ENCODE peak calls at places on chromosomes 16 and 17, in five cellular contexts. I is choroid plexus epithelial cell, H is thyroid gland, K is AG09319, J is body of pancreas. L is an unnamed sample.

GRCh38 chr16:1163567-1164055 is 10.7 kb downstream of the CACNA1H start:
- DNase-seq in I (peak), H (no peak), K (no peak), J (no peak), L (peak)

GRCh38 chr17:62704381-62704971 is 77.0 kb downstream of the MRC2 start:
- DNase-seq in I (peak), H (peak), K (no peak), J (peak), L (peak)

GRCh38 chr17:30236807-30237206 is 1.3 kb upstream of the SLC6A4 start:
- DNase-seq in I (peak), H (peak), K (no peak), J (peak), L (peak)

GRCh38 chr16:55036371-55036821 is 105.7 kb downstream of the IRX5 start:
- DNase-seq in I (no peak), H (no peak), K (no peak), J (no peak), L (no peak)

GRCh38 chr16:8869212-8869987 is 594 bp upstream of the CARHSP1 start:
- DNase-seq in I (no peak), H (no peak), K (no peak), J (no peak), L (no peak)

GRCh38 chr16:29790949-29791844 is 646 bp downstream of the KIF22 start:
- DNase-seq in I (peak), H (no peak), K (no peak), J (no peak), L (no peak)

GRCh38 chr17:81118308-81119221 is 46.7 kb upstream of the PVALEF start:
- DNase-seq in I (no peak), H (no peak), K (no peak), J (no peak), L (no peak)

GRCh38 chr16:24983521-24983920 is 31.6 kb downstream of the ARHGAP17 start:
- DNase-seq in I (no peak), H (no peak), K (no peak), J (no peak), L (no peak)

GRCh38 chr16:68328860-68329370 is 18.1 kb downstream of the PRMT7 start:
- DNase-seq in I (no peak), H (no peak), K (no peak), J (no peak), L (no peak)

GRCh38 chr17:58239987-58240386 is 1.6 kb downstream of the LPO start:
- DNase-seq in I (no peak), H (no peak), K (no peak), J (no peak), L (no peak)

GRCh38 chr16:85602402-85602801 is 10.7 kb upstream of the GSE1 start:
- DNase-seq in I (no peak), H (no peak), K (no peak), J (peak), L (no peak)

GRCh38 chr17:50596191-50597037 is 35.9 kb downstream of the CACNA1G start:
- DNase-seq in I (peak), H (no peak), K (no peak), J (no peak), L (no peak)

GRCh38 chr16:50114357-50115129 is 38.6 kb upstream of the TENT4B start:
- DNase-seq in I (no peak), H (no peak), K (no peak), J (no peak), L (no peak)

GRCh38 chr17:83092931-83093330 is 13.5 kb downstream of the METRNL start:
- DNase-seq in I (no peak), H (no peak), K (no peak), J (no peak), L (no peak)

GRCh38 chr17:81378941-81379511 is 16.2 kb upstream of the BAHCC1 start:
- DNase-seq in I (no peak), H (no peak), K (no peak), J (no peak), L (no peak)

GRCh38 chr16:85888405-85889331 is 10.3 kb upstream of the IRF8 start:
- DNase-seq in I (peak), H (no peak), K (no peak), J (no peak), L (peak)

GRCh38 chr17:21017861-21018260 is 24.9 kb downstream of the USP22 start:
- DNase-seq in I (no peak), H (no peak), K (no peak), J (no peak), L (no peak)

GRCh38 chr16:57531253-57531575 is 5.2 kb downstream of the CCDC102A start:
- DNase-seq in I (no peak), H (no peak), K (no peak), J (no peak), L (no peak)

GRCh38 chr17:55774834-55775233 is 24.0 kb downstream of the PCTP start:
- DNase-seq in I (no peak), H (peak), K (no peak), J (no peak), L (no peak)

GRCh38 chr16:69089091-69089912 is 16.2 kb upstream of the HAS3 start:
- DNase-seq in I (peak), H (peak), K (no peak), J (peak), L (no peak)

GRCh38 chr16:3774156-3774767 is 56.9 kb upstream of the TRAP1 start:
- DNase-seq in I (peak), H (peak), K (no peak), J (peak), L (no peak)

GRCh38 chr17:13544292-13544691 is 57.4 kb downstream of the HS3ST3A1 start:
- DNase-seq in I (peak), H (no peak), K (peak), J (peak), L (peak)

GRCh38 chr16:26475579-26475978 is 591.1 kb upstream of the C16orf82 start:
- DNase-seq in I (no peak), H (no peak), K (no peak), J (no peak), L (no peak)

GRCh38 chr17:1967092-1967662 is 58.0 kb downstream of the RTN4RL1 start:
- DNase-seq in I (no peak), H (peak), K (no peak), J (peak), L (no peak)

GRCh38 chr17:45784583-45785372 is 658 bp downstream of the CRHR1 start:
- DNase-seq in I (no peak), H (peak), K (no peak), J (peak), L (no peak)

GRCh38 chr17:628507-628941 is 86.1 kb downstream of the VPS53 start:
- DNase-seq in I (peak), H (peak), K (no peak), J (no peak), L (no peak)

GRCh38 chr17:76370261-76370993 is 14.0 kb upstream of the SPHK1 start:
- DNase-seq in I (peak), H (no peak), K (peak), J (peak), L (peak)

GRCh38 chr17:83135692-83136091 is 56.3 kb downstream of the METRNL start:
- DNase-seq in I (no peak), H (no peak), K (no peak), J (no peak), L (no peak)

GRCh38 chr17:42520540-42520951 is 15.5 kb upstream of the NAGLU start:
- DNase-seq in I (no peak), H (no peak), K (no peak), J (peak), L (no peak)

GRCh38 chr16:68744744-68745280 is 7.7 kb downstream of the CDH1 start:
- DNase-seq in I (peak), H (peak), K (no peak), J (peak), L (peak)

GRCh38 chr16:77868478-77868877 is 80.1 kb downstream of the VAT1L start:
- DNase-seq in I (no peak), H (no peak), K (no peak), J (no peak), L (no peak)

GRCh38 chr16:69119536-69119935 is 12.9 kb downstream of the CHTF8 start:
- DNase-seq in I (no peak), H (no peak), K (no peak), J (peak), L (no peak)

GRCh38 chr16:84786605-84787302 is 33.0 kb upstream of the CRISPLD2 start:
- DNase-seq in I (no peak), H (peak), K (no peak), J (peak), L (no peak)

GRCh38 chr16:85670840-85671239 is 17.9 kb downstream of the GINS2 start:
- DNase-seq in I (no peak), H (no peak), K (no peak), J (no peak), L (no peak)

GRCh38 chr17:9984768-9985167 is 79.7 kb upstream of the RCVRN start:
- DNase-seq in I (no peak), H (no peak), K (no peak), J (no peak), L (no peak)

GRCh38 chr17:8223356-8224063 is 13.1 kb upstream of the AURKB start:
- DNase-seq in I (peak), H (peak), K (no peak), J (peak), L (peak)
- TF ChIP-seq CTCF in I (peak), H (no peak), K (peak), J (peak), L (peak)

DNA sequence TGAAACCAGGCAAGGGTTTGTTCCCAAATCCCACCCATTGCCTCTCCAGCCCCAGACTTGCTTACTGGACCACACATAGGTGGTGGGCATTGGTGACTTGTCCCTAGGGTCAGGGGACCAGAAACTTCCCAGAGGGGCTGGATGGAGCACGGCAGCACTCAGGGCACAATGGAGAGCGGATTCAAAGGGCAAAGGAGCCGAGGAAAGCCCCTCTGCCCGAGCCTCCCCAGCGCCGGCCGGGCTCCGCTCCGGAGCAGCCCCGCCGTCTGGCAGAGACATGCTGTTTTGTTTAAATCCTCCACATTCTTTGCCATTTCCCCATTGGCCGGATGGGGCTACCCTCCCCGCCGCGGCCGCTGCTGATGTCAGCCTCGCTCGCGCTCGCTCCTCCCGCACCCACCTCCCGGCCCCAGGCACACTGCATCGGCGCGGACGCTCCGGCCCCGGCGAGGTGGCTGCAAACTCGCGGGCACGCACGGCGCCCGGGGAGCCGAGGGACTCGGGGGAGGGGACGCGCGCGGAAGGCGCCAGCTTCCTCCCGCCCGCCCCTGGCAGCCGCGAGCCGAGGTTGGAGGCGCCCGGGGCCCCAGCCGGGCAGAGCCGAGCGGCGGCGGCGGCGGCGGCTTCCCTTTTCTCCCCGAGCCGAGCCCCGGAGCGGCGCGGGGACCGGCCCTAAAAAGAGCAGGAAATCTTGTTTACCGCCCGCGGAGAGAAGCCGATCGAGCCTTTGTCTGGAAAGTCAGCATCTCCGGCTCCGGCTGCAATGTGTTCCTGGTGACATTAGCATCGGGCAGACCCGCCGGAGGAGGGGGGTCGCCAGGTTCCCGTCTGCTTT is at the start of gene PITPNC1:
- DNase-seq in I (peak), H (peak), K (peak), J (peak), L (peak)
- TF ChIP-seq CTCF in I (no peak), H (no peak), K (no peak), J (no peak), L (no peak)

GRCh38 chr16:83441523-83441922 is 366.3 kb upstream of the HSBP1 start:
- DNase-seq in I (no peak), H (no peak), K (no peak), J (no peak), L (peak)
- TF ChIP-seq CTCF in I (no peak), H (no peak), K (no peak), J (no peak), L (no peak)

GRCh38 chr17:75365931-75366275 is 39.6 kb downstream of the GRB2 start:
- DNase-seq in I (no peak), H (no peak), K (no peak), J (no peak), L (no peak)

GRCh38 chr17:75366432-75366831 is 39.0 kb downstream of the GRB2 start:
- DNase-seq in I (no peak), H (peak), K (no peak), J (peak), L (no peak)

GRCh38 chr17:75367312-75367711 is 38.2 kb downstream of the GRB2 start:
- DNase-seq in I (peak), H (no peak), K (no peak), J (no peak), L (peak)

GRCh38 chr17:75364078-75364477 is 41.4 kb downstream of the GRB2 start:
- DNase-seq in I (peak), H (no peak), K (peak), J (no peak), L (peak)

GRCh38 chr17:75365009-75365930 is 40.2 kb downstream of the GRB2 start:
- DNase-seq in I (no peak), H (no peak), K (no peak), J (no peak), L (no peak)
- TF ChIP-seq CTCF in I (no peak), H (no peak), K (no peak), J (no peak), L (no peak)

DNA sequence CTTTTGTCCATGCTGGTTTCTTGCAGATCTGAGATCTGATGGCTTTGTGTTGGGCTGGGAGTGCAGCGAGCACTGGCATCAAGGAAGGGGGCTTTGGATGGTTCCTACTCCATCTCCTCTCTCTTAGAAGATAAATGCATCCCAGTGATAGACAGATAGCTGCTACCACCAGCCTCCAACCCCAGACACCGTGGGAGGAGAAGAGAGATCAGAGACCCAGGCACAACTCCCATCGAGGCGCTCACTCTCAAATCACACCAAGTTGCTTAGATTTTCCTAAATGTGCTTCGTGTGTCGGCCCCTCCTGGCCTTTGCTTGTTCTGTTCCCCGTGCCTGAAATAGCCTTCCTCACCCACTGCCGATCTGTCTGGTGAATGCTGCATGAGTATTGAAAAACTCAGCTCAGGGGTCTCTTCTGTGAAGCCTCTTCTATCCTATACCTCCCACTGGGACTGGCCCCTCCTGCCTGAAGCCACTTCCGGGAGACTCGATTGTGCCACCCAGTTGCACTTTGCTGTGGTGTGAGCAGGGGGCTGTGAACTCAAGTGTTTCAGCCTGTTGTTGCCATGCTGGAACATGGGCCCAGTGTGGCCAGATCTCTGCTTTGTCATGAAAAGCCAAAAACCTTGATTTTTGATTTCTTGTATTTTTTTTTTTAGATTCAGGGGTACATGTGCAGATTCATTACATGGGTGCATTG is 242.7 kb downstream of the GSG1L start:
- DNase-seq in I (no peak), H (no peak), K (no peak), J (no peak), L (no peak)
- TF ChIP-seq CTCF in I (no peak), H (no peak), K (no peak), J (no peak), L (no peak)

DNA sequence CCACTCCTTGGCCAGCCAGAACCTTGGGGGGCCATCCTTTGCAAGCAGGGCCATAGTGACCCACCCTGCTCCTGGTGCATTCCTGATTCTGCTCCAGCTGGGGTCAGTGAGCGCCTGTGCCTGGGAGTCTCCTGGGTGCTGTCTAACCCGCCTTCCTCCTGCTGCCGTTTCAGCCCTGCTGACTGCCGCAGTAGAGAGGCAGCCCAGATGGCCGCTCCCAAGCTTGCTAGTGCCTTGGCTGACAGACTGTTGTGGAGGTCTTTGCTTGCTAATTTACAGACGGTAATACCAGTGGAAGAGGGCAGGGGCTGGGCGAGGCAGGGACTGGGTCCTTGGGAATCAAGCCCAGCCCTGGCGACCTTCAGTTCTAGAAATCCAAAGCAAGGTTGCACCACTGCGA is 99.6 kb downstream of the SOCS1 start:
- DNase-seq in I (no peak), H (no peak), K (no peak), J (no peak), L (no peak)
- TF ChIP-seq CTCF in I (no peak), H (no peak), K (no peak), J (no peak), L (no peak)

L was measured in MCF 10A.